ENCODE peak calls at places on chromosomes 6 and 20, in six cellular contexts. V, G, E, C, Y and F are unnamed samples.
A peak's percentile ranks its signal among the peaks of the same experiment; 100 is the strongest.

GRCh38 chr6:167129159-167129558 is 6.3 kb downstream of the CCR6 start:
- DNase-seq in V (no peak), G (no peak), E (no peak), C (no peak), Y (no peak), F (no peak)

GRCh38 chr6:170485159-170485558 is 67.9 kb downstream of the PSMB1 start:
- DNase-seq in V (no peak), G (peak; percentile 44), E (no peak), C (no peak), Y (no peak), F (no peak)

GRCh38 chr6:6661191-6661590 is 72.7 kb downstream of the LY86 start:
- DNase-seq in V (no peak), G (no peak), E (no peak), C (no peak), Y (no peak), F (no peak)

GRCh38 chr6:27809939-27810767 is 102.0 kb downstream of the OR2B2 start:
- DNase-seq in V (peak; percentile 98), G (peak; percentile 95), E (peak; percentile 96), C (peak; percentile 97), Y (peak; percentile 95), F (peak; percentile 95)

GRCh38 chr6:109240370-109241084 is 141.7 kb downstream of the CD164 start:
- DNase-seq in V (no peak), G (peak; percentile 43), E (no peak), C (no peak), Y (no peak), F (no peak)

GRCh38 chr20:51310216-51310615 is 232.3 kb downstream of the NFATC2 start:
- DNase-seq in V (no peak), G (peak; percentile 9), E (no peak), C (no peak), Y (no peak), F (no peak)

GRCh38 chr6:36679043-36679821 is 718 bp downstream of the CDKN1A start:
- DNase-seq in V (peak; percentile 63), G (peak; percentile 81), E (no peak), C (peak; percentile 24), Y (peak; percentile 55), F (no peak)

GRCh38 chr6:7640607-7641577 is 50.9 kb downstream of the SNRNP48 start:
- DNase-seq in V (peak; percentile 87), G (peak; percentile 87), E (no peak), C (peak; percentile 81), Y (peak; percentile 47), F (peak; percentile 91)

GRCh38 chr6:4550227-4550597 is 226.0 kb upstream of the CDYL start:
- DNase-seq in V (no peak), G (no peak), E (no peak), C (no peak), Y (no peak), F (no peak)

GRCh38 chr6:42375007-42375635 is 76.6 kb downstream of the TRERF1 start:
- DNase-seq in V (no peak), G (no peak), E (no peak), C (no peak), Y (no peak), F (no peak)

GRCh38 chr6:80143312-80143960 is 37.0 kb downstream of the BCKDHB start:
- DNase-seq in V (peak; percentile 85), G (peak; percentile 90), E (no peak), C (peak; percentile 83), Y (peak; percentile 41), F (peak; percentile 29)

GRCh38 chr20:2692036-2692885 is at the start of gene EBF4:
- DNase-seq in V (no peak), G (peak; percentile 13), E (peak; percentile 7), C (no peak), Y (peak; percentile 26), F (peak; percentile 92)

GRCh38 chr6:9025223-9025622 is 589.9 kb upstream of the SLC35B3 start:
- DNase-seq in V (no peak), G (peak; percentile 12), E (no peak), C (no peak), Y (no peak), F (no peak)

GRCh38 chr20:25856256-25856884 is 159.7 kb upstream of the ZNF337 start:
- DNase-seq in V (no peak), G (no peak), E (no peak), C (no peak), Y (no peak), F (no peak)

GRCh38 chr6:134103004-134103403 is 50.6 kb upstream of the SLC2A12 start:
- DNase-seq in V (no peak), G (no peak), E (no peak), C (no peak), Y (no peak), F (no peak)

GRCh38 chr20:9214676-9215075 is 145.8 kb downstream of the PLCB4 start:
- DNase-seq in V (peak; percentile 95), G (peak; percentile 91), E (no peak), C (peak; percentile 96), Y (peak; percentile 34), F (peak; percentile 37)

GRCh38 chr20:45487231-45487635 is 17.7 kb downstream of the WFDC2 start:
- DNase-seq in V (no peak), G (no peak), E (peak; percentile 10), C (no peak), Y (no peak), F (no peak)

GRCh38 chr6:163612200-163612599 is 197.7 kb downstream of the QKI start:
- DNase-seq in V (no peak), G (no peak), E (no peak), C (no peak), Y (no peak), F (no peak)

GRCh38 chr6:101296184-101296583 is 97.3 kb upstream of the GRIK2 start:
- DNase-seq in V (peak; percentile 2), G (peak; percentile 75), E (no peak), C (peak; percentile 6), Y (no peak), F (no peak)

GRCh38 chr6:81838031-81838430 is 85.5 kb upstream of the TENT5A start:
- DNase-seq in V (peak; percentile 61), G (no peak), E (no peak), C (peak; percentile 92), Y (peak; percentile 58), F (no peak)

GRCh38 chr20:56985286-56985685 is 281.2 kb downstream of the BMP7 start:
- DNase-seq in V (no peak), G (peak; percentile 41), E (no peak), C (peak; percentile 9), Y (no peak), F (no peak)

GRCh38 chr6:82030301-82030700 is 217.2 kb downstream of the IBTK start:
- DNase-seq in V (no peak), G (no peak), E (no peak), C (no peak), Y (no peak), F (no peak)

GRCh38 chr6:25874822-25875562 is 949 bp upstream of the SLC17A3 start:
- DNase-seq in V (no peak), G (no peak), E (no peak), C (no peak), Y (no peak), F (no peak)

GRCh38 chr20:57440678-57441509 is 49.7 kb downstream of the RBM38 start:
- DNase-seq in V (peak; percentile 66), G (peak; percentile 71), E (no peak), C (no peak), Y (peak; percentile 29), F (peak; percentile 94)

GRCh38 chr6:159163901-159164370 is 5.3 kb upstream of the FNDC1 start:
- DNase-seq in V (peak; percentile 42), G (peak; percentile 45), E (no peak), C (peak; percentile 77), Y (no peak), F (peak; percentile 78)

GRCh38 chr6:124679392-124679791 is 282.8 kb upstream of the RNF217 start:
- DNase-seq in V (peak; percentile 1), G (peak; percentile 42), E (no peak), C (peak; percentile 56), Y (no peak), F (peak; percentile 23)

GRCh38 chr6:136764522-136764993 is 27.7 kb downstream of the MAP3K5 start:
- DNase-seq in V (no peak), G (no peak), E (peak; percentile 83), C (no peak), Y (no peak), F (no peak)

GRCh38 chr6:7058250-7058923 is 49.4 kb upstream of the RREB1 start:
- DNase-seq in V (peak; percentile 98), G (peak; percentile 95), E (no peak), C (peak; percentile 99), Y (peak; percentile 86), F (peak; percentile 93)

GRCh38 chr20:32807706-32808105 is 12.0 kb upstream of the MAPRE1 start:
- DNase-seq in V (no peak), G (no peak), E (no peak), C (no peak), Y (no peak), F (no peak)

GRCh38 chr6:99575544-99576227 is 7.2 kb upstream of the CCNC start:
- DNase-seq in V (no peak), G (no peak), E (no peak), C (no peak), Y (no peak), F (no peak)

GRCh38 chr6:144588674-144589325 is 303.7 kb downstream of the UTRN start:
- DNase-seq in V (no peak), G (peak; percentile 39), E (no peak), C (no peak), Y (no peak), F (no peak)

GRCh38 chr6:89353702-89354392 is 1.3 kb upstream of the UBE2J1 start:
- DNase-seq in V (no peak), G (no peak), E (peak; percentile 86), C (no peak), Y (no peak), F (no peak)
- H3K4me2 ChIP-seq in V (no peak overlapping the region), G (no peak overlapping the region), E (peak overlapping the region; percentile 75), C (peak overlapping the region; percentile 83), Y (no peak overlapping the region), F (no peak overlapping the region)

GRCh38 chr6:155349956-155350355 is 35.7 kb upstream of the TFB1M start:
- DNase-seq in V (no peak), G (no peak), E (no peak), C (no peak), Y (no peak), F (no peak)

GRCh38 chr6:155352130-155352420 is 37.8 kb upstream of the TFB1M start:
- DNase-seq in V (no peak), G (no peak), E (no peak), C (no peak), Y (no peak), F (no peak)

GRCh38 chr6:155349129-155349528 is 34.8 kb upstream of the TFB1M start:
- DNase-seq in V (peak; percentile 67), G (peak; percentile 63), E (no peak), C (peak; percentile 45), Y (no peak), F (no peak)

GRCh38 chr6:155352812-155353211 is 38.5 kb upstream of the TFB1M start:
- DNase-seq in V (peak; percentile 90), G (peak; percentile 91), E (no peak), C (peak; percentile 65), Y (no peak), F (peak; percentile 92)

GRCh38 chr6:155351273-155352129 is 37.2 kb upstream of the TFB1M start:
- DNase-seq in V (no peak), G (no peak), E (peak; percentile 79), C (no peak), Y (no peak), F (no peak)
- H3K4me2 ChIP-seq in V (no peak overlapping the region), G (no peak overlapping the region), E (peak overlapping the region; percentile 49), C (no peak overlapping the region), Y (no peak overlapping the region), F (no peak overlapping the region)

GRCh38 chr6:84764332-84765049 is at the start of gene TBX18:
- DNase-seq in V (peak; percentile 88), G (peak; percentile 100), E (no peak), C (peak; percentile 84), Y (peak; percentile 98), F (peak; percentile 98)
- H3K4me2 ChIP-seq in V (peak within 1 kb of the TSS; percentile 87), G (peak within 1 kb of the TSS; percentile 93), E (no peak within 1 kb of the TSS), C (peak within 1 kb of the TSS; percentile 94), Y (peak within 1 kb of the TSS; percentile 88), F (peak within 1 kb of the TSS; percentile 89)

GRCh38 chr6:2550247-2550646 is 200.5 kb downstream of the MYLK4 start:
- DNase-seq in V (no peak), G (no peak), E (no peak), C (no peak), Y (no peak), F (no peak)
- H3K4me2 ChIP-seq in V (no peak overlapping the region), G (no peak overlapping the region), E (no peak overlapping the region), C (no peak overlapping the region), Y (no peak overlapping the region), F (no peak overlapping the region)